ENCODE peak calls at places on chromosomes 11 and 22, in five cellular contexts. D, Z, H, F and A are unnamed samples.

GRCh38 chr11:112012877-112013276 is 12.3 kb upstream of the DLAT start:
- DNase-seq in D (no peak), Z (no peak), H (peak; percentile 8), F (peak; percentile 35), A (peak; percentile 81)

GRCh38 chr11:11787305-11788066 is 54.3 kb upstream of the USP47 start:
- DNase-seq in D (peak; percentile 81), Z (peak; percentile 8), H (peak; percentile 43), F (peak; percentile 71), A (peak; percentile 81)

GRCh38 chr11:59283311-59283710 is 70.6 kb upstream of the MPEG1 start:
- DNase-seq in D (no peak), Z (no peak), H (no peak), F (no peak), A (no peak)

GRCh38 chr11:13105237-13105844 is 96.2 kb downstream of the RASSF10 start:
- DNase-seq in D (no peak), Z (no peak), H (no peak), F (no peak), A (peak; percentile 27)

GRCh38 chr11:64996710-64997380 is at the start of gene BATF2:
- DNase-seq in D (no peak), Z (peak; percentile 52), H (peak; percentile 94), F (peak; percentile 39), A (peak; percentile 66)

GRCh38 chr22:30252411-30253204 is 6.0 kb upstream of the LIF start:
- DNase-seq in D (no peak), Z (no peak), H (no peak), F (no peak), A (no peak)

GRCh38 chr11:62707277-62707771 is at the start of the genes BSCL2 and GNG3:
- DNase-seq in D (peak; percentile 99), Z (no peak), H (no peak), F (no peak), A (no peak)

GRCh38 chr11:76385903-76386302 is 4.8 kb downstream of the GVQW3 start:
- DNase-seq in D (no peak), Z (no peak), H (peak; percentile 78), F (peak; percentile 37), A (no peak)

GRCh38 chr11:17013548-17014320 is 480 bp downstream of the PLEKHA7 start:
- DNase-seq in D (no peak), Z (no peak), H (peak; percentile 19), F (no peak), A (no peak)

GRCh38 chr11:65305501-65306268 is 9.0 kb upstream of the CDC42EP2 start:
- DNase-seq in D (no peak), Z (no peak), H (peak; percentile 93), F (peak; percentile 60), A (peak; percentile 78)

GRCh38 chr11:61133956-61134662 is 27.1 kb downstream of the VPS37C start:
- DNase-seq in D (no peak), Z (no peak), H (no peak), F (no peak), A (no peak)

GRCh38 chr11:113681711-113682410 is 24.2 kb downstream of the TMPRSS5 start:
- DNase-seq in D (no peak), Z (no peak), H (no peak), F (peak; percentile 58), A (no peak)

GRCh38 chr22:25775501-25775900 is 33.5 kb downstream of the MYO18B start:
- DNase-seq in D (peak; percentile 25), Z (no peak), H (no peak), F (peak; percentile 20), A (peak; percentile 38)

GRCh38 chr11:63862923-63863322 is 24.0 kb downstream of the MARK2 start:
- DNase-seq in D (no peak), Z (no peak), H (peak; percentile 89), F (peak; percentile 26), A (no peak)

GRCh38 chr11:95762513-95762912 is 27.1 kb downstream of the FAM76B start:
- DNase-seq in D (no peak), Z (no peak), H (no peak), F (peak; percentile 8), A (peak; percentile 11)

GRCh38 chr11:64772318-64773018 is 5.9 kb downstream of the SF1 start:
- DNase-seq in D (no peak), Z (no peak), H (no peak), F (no peak), A (no peak)

GRCh38 chr11:13261600-13262061 is 16.0 kb upstream of the BMAL1 start:
- DNase-seq in D (no peak), Z (no peak), H (no peak), F (peak; percentile 80), A (peak; percentile 84)

GRCh38 chr11:69640995-69641581 is at the start of gene CCND1:
- DNase-seq in D (no peak), Z (peak; percentile 33), H (peak; percentile 95), F (peak; percentile 93), A (peak; percentile 93)

GRCh38 chr11:11179239-11179638 is 173.8 kb downstream of the CSNK2A3 start:
- DNase-seq in D (no peak), Z (no peak), H (no peak), F (peak; percentile 78), A (peak; percentile 56)

GRCh38 chr11:118156531-118157185 is 4.0 kb upstream of the SCN4B start:
- DNase-seq in D (no peak), Z (no peak), H (no peak), F (no peak), A (no peak)

GRCh38 chr11:9732453-9732852 is 68.6 kb downstream of the SWAP70 start:
- DNase-seq in D (no peak), Z (no peak), H (no peak), F (no peak), A (no peak)

GRCh38 chr11:14315130-14315529 is 43.9 kb downstream of the RRAS2 start:
- DNase-seq in D (no peak), Z (no peak), H (no peak), F (no peak), A (no peak)

GRCh38 chr11:114192841-114193389 is 103.3 kb upstream of the NNMT start:
- DNase-seq in D (no peak), Z (no peak), H (no peak), F (peak; percentile 40), A (no peak)

GRCh38 chr11:2521681-2522630 is 77.1 kb downstream of the KCNQ1 start:
- DNase-seq in D (peak; percentile 2), Z (no peak), H (no peak), F (no peak), A (no peak)

GRCh38 chr11:17572359-17572690 is 25.3 kb downstream of the OTOG start:
- DNase-seq in D (no peak), Z (no peak), H (no peak), F (no peak), A (no peak)

GRCh38 chr11:18091731-18092130 is 14.2 kb downstream of the SAAL1 start:
- DNase-seq in D (no peak), Z (no peak), H (no peak), F (no peak), A (peak; percentile 42)

GRCh38 chr11:62542750-62543567 is 3.6 kb downstream of the AHNAK start:
- DNase-seq in D (peak; percentile 75), Z (peak; percentile 83), H (no peak), F (peak; percentile 78), A (peak; percentile 87)

GRCh38 chr22:37616205-37617083 is 7.8 kb downstream of the GGA1 start:
- DNase-seq in D (no peak), Z (no peak), H (no peak), F (no peak), A (no peak)

GRCh38 chr11:20156876-20157613 is 3.2 kb downstream of the DBX1 start:
- DNase-seq in D (no peak), Z (no peak), H (no peak), F (no peak), A (no peak)

GRCh38 chr22:40345801-40346177 is 511 bp upstream of the ADSL start:
- DNase-seq in D (no peak), Z (peak; percentile 43), H (peak; percentile 10), F (no peak), A (peak; percentile 49)

GRCh38 chr22:29031236-29031982 is 30.2 kb downstream of the C22orf31 start:
- DNase-seq in D (no peak), Z (no peak), H (peak; percentile 93), F (peak; percentile 99), A (peak; percentile 92)

GRCh38 chr11:100072131-100072530 is 615.0 kb upstream of the ARHGAP42 start:
- DNase-seq in D (no peak), Z (no peak), H (no peak), F (no peak), A (no peak)

GRCh38 chr11:19498986-19499669 is 213.5 kb upstream of the NAV2 start:
- DNase-seq in D (no peak), Z (no peak), H (no peak), F (peak; percentile 22), A (peak; percentile 30)

GRCh38 chr11:67062526-67063373 is 6.1 kb downstream of the RHOD start:
- DNase-seq in D (no peak), Z (no peak), H (no peak), F (no peak), A (no peak)

GRCh38 chr22:38871360-38872171 is 450 bp downstream of the CBX6 start:
- DNase-seq in D (peak; percentile 19), Z (peak; percentile 40), H (no peak), F (no peak), A (no peak)

GRCh38 chr11:117996058-117996457 is 9.9 kb downstream of the IL10RA start:
- DNase-seq in D (no peak), Z (no peak), H (no peak), F (no peak), A (no peak)

DNA sequence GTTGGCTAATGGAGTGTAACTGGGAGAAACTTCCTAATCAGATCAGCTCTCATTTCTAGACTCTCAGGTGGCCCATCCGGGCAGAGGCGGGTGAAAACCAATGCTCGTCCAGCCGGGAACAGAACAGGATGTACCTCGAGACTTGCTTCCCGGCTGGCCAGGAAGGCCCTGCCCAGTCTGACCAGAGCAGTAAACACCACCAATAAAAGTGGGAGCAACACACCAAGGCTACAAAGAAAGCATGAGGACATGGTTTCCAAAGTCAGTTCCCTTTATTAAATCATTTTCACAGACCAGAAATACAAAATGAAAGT is 940 bp upstream of the TNKS1BP1 start:
- DNase-seq in D (no peak), Z (no peak), H (no peak), F (no peak), A (no peak)
- TF ChIP-seq CTCF in D (no peak), Z (no peak), H (no peak), F (no peak), A (no peak)

GRCh38 chr11:129894281-129895125 is 875 bp downstream of the NFRKB start:
- DNase-seq in D (no peak), Z (no peak), H (no peak), F (peak; percentile 12), A (no peak)
- H3K4me3 ChIP-seq in D (peak overlapping the region; percentile 97), Z (peak overlapping the region; percentile 96), H (peak overlapping the region; percentile 89), F (peak overlapping the region; percentile 80), A (peak overlapping the region; percentile 87)

GRCh38 chr22:44335903-44336803 is 23.4 kb upstream of the SHISAL1 start:
- DNase-seq in D (no peak), Z (no peak), H (no peak), F (no peak), A (no peak)
- TF ChIP-seq CTCF in D (no peak), Z (no peak), H (peak; percentile 30), F (no peak), A (no peak)

DNA sequence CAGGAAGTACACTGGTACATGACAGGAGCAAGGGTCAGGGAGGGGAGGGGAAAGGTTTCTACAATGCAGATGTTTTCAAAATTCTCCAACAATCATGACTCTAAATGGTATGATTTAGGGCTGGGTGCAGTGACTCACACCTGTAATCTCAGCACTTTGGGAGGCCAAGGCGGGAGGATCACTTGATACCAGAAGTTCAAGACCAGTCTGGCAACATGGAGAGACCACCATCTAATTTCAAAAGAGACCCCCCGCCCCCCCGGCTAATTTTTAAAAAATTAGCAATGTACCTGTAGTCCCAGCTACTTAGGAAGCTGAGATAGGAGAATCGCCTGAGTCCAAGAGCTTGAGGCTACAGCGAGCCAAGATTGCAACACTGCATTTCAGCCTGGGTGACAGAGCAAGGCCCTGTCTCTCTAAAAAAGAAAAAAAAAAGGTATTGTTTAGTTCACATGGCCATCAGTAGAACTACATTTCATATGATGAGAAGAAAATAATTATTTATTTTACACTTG is 15.9 kb upstream of the OLFML1 start:
- DNase-seq in D (no peak), Z (no peak), H (no peak), F (no peak), A (no peak)
- H3K4me3 ChIP-seq in D (no peak overlapping the region), Z (no peak overlapping the region), H (no peak overlapping the region), F (no peak overlapping the region), A (no peak overlapping the region)